ENCODE peak calls at places on chromosome 2, in six cellular contexts. One of them, this sample, is unnamed.

GRCh38 chr2:223586261-223586660 is 15.9 kb downstream of the SCG2 start:
- DNase-seq in T-helper 2 cell: no peak
- DNase-seq in islet precursor cell: no peak
- DNase-seq in cerebellum: peak; percentile 33
- DNase-seq in NCI-H446 treated with DMSO at 0.1 percent for 48 hours: no peak
- DNase-seq in progenitor cell of endocrine pancreas: no peak
- DNase-seq in this sample: no peak

GRCh38 chr2:196725882-196726281 is 73.6 kb downstream of the GTF3C3 start:
- DNase-seq in islet precursor cell: no peak
- DNase-seq in NCI-H446 treated with DMSO at 0.1 percent for 48 hours: no peak
- DNase-seq in T-helper 2 cell: no peak
- DNase-seq in progenitor cell of endocrine pancreas: no peak
- DNase-seq in cerebellum: no peak
- DNase-seq in this sample: no peak

GRCh38 chr2:230131366-230131765 is 62.6 kb upstream of the SLC16A14 start:
- DNase-seq in progenitor cell of endocrine pancreas: no peak
- DNase-seq in T-helper 2 cell: no peak
- DNase-seq in cerebellum: no peak
- DNase-seq in islet precursor cell: no peak
- DNase-seq in NCI-H446 treated with DMSO at 0.1 percent for 48 hours: no peak
- DNase-seq in this sample: no peak

GRCh38 chr2:227363756-227364155 is 15.3 kb downstream of the TM4SF20 start:
- DNase-seq in NCI-H446 treated with DMSO at 0.1 percent for 48 hours: no peak
- DNase-seq in islet precursor cell: no peak
- DNase-seq in T-helper 2 cell: no peak
- DNase-seq in cerebellum: no peak
- DNase-seq in progenitor cell of endocrine pancreas: no peak
- DNase-seq in this sample: no peak

GRCh38 chr2:6310910-6311215 is 554.8 kb downstream of the CMPK2 start:
- DNase-seq in progenitor cell of endocrine pancreas: no peak
- DNase-seq in cerebellum: no peak
- DNase-seq in islet precursor cell: no peak
- DNase-seq in NCI-H446 treated with DMSO at 0.1 percent for 48 hours: no peak
- DNase-seq in T-helper 2 cell: no peak
- DNase-seq in this sample: no peak

GRCh38 chr2:205148756-205149155 is 533.5 kb upstream of the NRP2 start:
- DNase-seq in progenitor cell of endocrine pancreas: no peak
- DNase-seq in islet precursor cell: no peak
- DNase-seq in cerebellum: no peak
- DNase-seq in T-helper 2 cell: no peak
- DNase-seq in NCI-H446 treated with DMSO at 0.1 percent for 48 hours: peak; percentile 62
- DNase-seq in this sample: no peak

GRCh38 chr2:150619607-150620330 is 132.3 kb upstream of the RND3 start:
- DNase-seq in NCI-H446 treated with DMSO at 0.1 percent for 48 hours: no peak
- DNase-seq in progenitor cell of endocrine pancreas: no peak
- DNase-seq in T-helper 2 cell: no peak
- DNase-seq in islet precursor cell: peak; percentile 76
- DNase-seq in cerebellum: no peak
- DNase-seq in this sample: no peak

GRCh38 chr2:18600255-18600613 is 10.9 kb upstream of the NT5C1B start:
- DNase-seq in NCI-H446 treated with DMSO at 0.1 percent for 48 hours: no peak
- DNase-seq in cerebellum: no peak
- DNase-seq in progenitor cell of endocrine pancreas: no peak
- DNase-seq in T-helper 2 cell: no peak
- DNase-seq in islet precursor cell: no peak
- DNase-seq in this sample: no peak

GRCh38 chr2:209840434-209840833 is 68.8 kb downstream of the UNC80 start:
- DNase-seq in progenitor cell of endocrine pancreas: no peak
- DNase-seq in NCI-H446 treated with DMSO at 0.1 percent for 48 hours: no peak
- DNase-seq in islet precursor cell: no peak
- DNase-seq in T-helper 2 cell: no peak
- DNase-seq in cerebellum: peak; percentile 31
- DNase-seq in this sample: no peak

GRCh38 chr2:240456607-240457222 is 21.3 kb downstream of the GPC1 start:
- DNase-seq in NCI-H446 treated with DMSO at 0.1 percent for 48 hours: no peak
- DNase-seq in T-helper 2 cell: no peak
- DNase-seq in progenitor cell of endocrine pancreas: no peak
- DNase-seq in cerebellum: no peak
- DNase-seq in islet precursor cell: no peak
- DNase-seq in this sample: no peak

GRCh38 chr2:27762951-27763906 is 8.3 kb upstream of the MRPL33 start:
- DNase-seq in T-helper 2 cell: no peak
- DNase-seq in islet precursor cell: no peak
- DNase-seq in NCI-H446 treated with DMSO at 0.1 percent for 48 hours: no peak
- DNase-seq in cerebellum: no peak
- DNase-seq in progenitor cell of endocrine pancreas: no peak
- DNase-seq in this sample: no peak

GRCh38 chr2:2872713-2873449 is 504.7 kb downstream of the EIPR1 start:
- DNase-seq in islet precursor cell: no peak
- DNase-seq in cerebellum: no peak
- DNase-seq in T-helper 2 cell: no peak
- DNase-seq in progenitor cell of endocrine pancreas: no peak
- DNase-seq in NCI-H446 treated with DMSO at 0.1 percent for 48 hours: no peak
- DNase-seq in this sample: no peak

GRCh38 chr2:207163053-207163814 is 2.5 kb downstream of the KLF7 start:
- DNase-seq in cerebellum: no peak
- DNase-seq in T-helper 2 cell: no peak
- DNase-seq in NCI-H446 treated with DMSO at 0.1 percent for 48 hours: peak; percentile 42
- DNase-seq in progenitor cell of endocrine pancreas: no peak
- DNase-seq in islet precursor cell: peak; percentile 86
- DNase-seq in this sample: no peak

GRCh38 chr2:239587311-239587731 is 186.5 kb upstream of the HDAC4 start:
- DNase-seq in NCI-H446 treated with DMSO at 0.1 percent for 48 hours: no peak
- DNase-seq in progenitor cell of endocrine pancreas: no peak
- DNase-seq in islet precursor cell: no peak
- DNase-seq in cerebellum: no peak
- DNase-seq in T-helper 2 cell: no peak
- DNase-seq in this sample: no peak

GRCh38 chr2:81645750-81646301 is 1341.3 kb upstream of the LRRTM1 start:
- DNase-seq in NCI-H446 treated with DMSO at 0.1 percent for 48 hours: no peak
- DNase-seq in islet precursor cell: no peak
- DNase-seq in T-helper 2 cell: no peak
- DNase-seq in cerebellum: no peak
- DNase-seq in progenitor cell of endocrine pancreas: no peak
- DNase-seq in this sample: no peak

GRCh38 chr2:119700866-119701265 is 21.9 kb downstream of the TMEM177 start:
- DNase-seq in progenitor cell of endocrine pancreas: no peak
- DNase-seq in NCI-H446 treated with DMSO at 0.1 percent for 48 hours: no peak
- DNase-seq in cerebellum: no peak
- DNase-seq in islet precursor cell: peak; percentile 88
- DNase-seq in T-helper 2 cell: no peak
- DNase-seq in this sample: no peak

GRCh38 chr2:227472265-227473018 is 486 bp downstream of the AGFG1 start:
- DNase-seq in cerebellum: no peak
- DNase-seq in progenitor cell of endocrine pancreas: peak; percentile 65
- DNase-seq in T-helper 2 cell: peak; percentile 30
- DNase-seq in NCI-H446 treated with DMSO at 0.1 percent for 48 hours: no peak
- DNase-seq in islet precursor cell: peak; percentile 81
- DNase-seq in this sample: no peak

GRCh38 chr2:181596556-181596955 is 60.3 kb downstream of the CERKL start:
- DNase-seq in NCI-H446 treated with DMSO at 0.1 percent for 48 hours: peak; percentile 59
- DNase-seq in T-helper 2 cell: no peak
- DNase-seq in progenitor cell of endocrine pancreas: no peak
- DNase-seq in islet precursor cell: no peak
- DNase-seq in cerebellum: no peak
- DNase-seq in this sample: no peak

GRCh38 chr2:163698857-163699256 is 37.0 kb downstream of the FIGN start:
- DNase-seq in NCI-H446 treated with DMSO at 0.1 percent for 48 hours: no peak
- DNase-seq in islet precursor cell: no peak
- DNase-seq in progenitor cell of endocrine pancreas: no peak
- DNase-seq in T-helper 2 cell: no peak
- DNase-seq in cerebellum: no peak
- DNase-seq in this sample: no peak

GRCh38 chr2:96906719-96907404 is 37.0 kb upstream of the SEMA4C start:
- DNase-seq in T-helper 2 cell: no peak
- DNase-seq in NCI-H446 treated with DMSO at 0.1 percent for 48 hours: no peak
- DNase-seq in cerebellum: no peak
- DNase-seq in islet precursor cell: no peak
- DNase-seq in progenitor cell of endocrine pancreas: no peak
- DNase-seq in this sample: peak; percentile 92

GRCh38 chr2:88735133-88735532 is 43.7 kb downstream of the RPIA start:
- DNase-seq in islet precursor cell: no peak
- DNase-seq in NCI-H446 treated with DMSO at 0.1 percent for 48 hours: no peak
- DNase-seq in progenitor cell of endocrine pancreas: no peak
- DNase-seq in T-helper 2 cell: no peak
- DNase-seq in cerebellum: no peak
- DNase-seq in this sample: no peak

GRCh38 chr2:6784299-6784698 is 81.4 kb downstream of the CMPK2 start:
- DNase-seq in progenitor cell of endocrine pancreas: no peak
- DNase-seq in cerebellum: no peak
- DNase-seq in T-helper 2 cell: no peak
- DNase-seq in NCI-H446 treated with DMSO at 0.1 percent for 48 hours: no peak
- DNase-seq in islet precursor cell: no peak
- DNase-seq in this sample: no peak

GRCh38 chr2:120847700-120848321 is 112.1 kb downstream of the GLI2 start:
- DNase-seq in cerebellum: peak; percentile 31
- DNase-seq in islet precursor cell: no peak
- DNase-seq in progenitor cell of endocrine pancreas: no peak
- DNase-seq in T-helper 2 cell: no peak
- DNase-seq in NCI-H446 treated with DMSO at 0.1 percent for 48 hours: peak; percentile 95
- DNase-seq in this sample: no peak

GRCh38 chr2:191545361-191545760 is 132.6 kb upstream of the NABP1 start:
- DNase-seq in NCI-H446 treated with DMSO at 0.1 percent for 48 hours: no peak
- DNase-seq in islet precursor cell: no peak
- DNase-seq in cerebellum: no peak
- DNase-seq in T-helper 2 cell: no peak
- DNase-seq in progenitor cell of endocrine pancreas: no peak
- DNase-seq in this sample: no peak

GRCh38 chr2:186201371-186201770 is 284.7 kb upstream of the ZC3H15 start:
- DNase-seq in cerebellum: no peak
- DNase-seq in T-helper 2 cell: no peak
- DNase-seq in islet precursor cell: no peak
- DNase-seq in NCI-H446 treated with DMSO at 0.1 percent for 48 hours: no peak
- DNase-seq in progenitor cell of endocrine pancreas: no peak
- DNase-seq in this sample: no peak

GRCh38 chr2:121052507-121052906 is 232.5 kb downstream of the TFCP2L1 start:
- DNase-seq in cerebellum: no peak
- DNase-seq in progenitor cell of endocrine pancreas: no peak
- DNase-seq in NCI-H446 treated with DMSO at 0.1 percent for 48 hours: no peak
- DNase-seq in T-helper 2 cell: no peak
- DNase-seq in islet precursor cell: no peak
- DNase-seq in this sample: no peak

GRCh38 chr2:9094117-9094516 is 90.6 kb upstream of the MBOAT2 start:
- DNase-seq in T-helper 2 cell: no peak
- DNase-seq in cerebellum: no peak
- DNase-seq in islet precursor cell: no peak
- DNase-seq in progenitor cell of endocrine pancreas: no peak
- DNase-seq in NCI-H446 treated with DMSO at 0.1 percent for 48 hours: no peak
- DNase-seq in this sample: no peak

GRCh38 chr2:186848873-186849578 is at the start of gene ZSWIM2:
- DNase-seq in NCI-H446 treated with DMSO at 0.1 percent for 48 hours: no peak
- DNase-seq in T-helper 2 cell: no peak
- DNase-seq in islet precursor cell: peak; percentile 88
- DNase-seq in cerebellum: peak; percentile 57
- DNase-seq in progenitor cell of endocrine pancreas: peak; percentile 36
- DNase-seq in this sample: peak; percentile 75

GRCh38 chr2:238220892-238221521 is 17.5 kb upstream of the ILKAP start:
- DNase-seq in NCI-H446 treated with DMSO at 0.1 percent for 48 hours: no peak
- DNase-seq in T-helper 2 cell: no peak
- DNase-seq in cerebellum: peak; percentile 92
- DNase-seq in islet precursor cell: no peak
- DNase-seq in progenitor cell of endocrine pancreas: no peak
- DNase-seq in this sample: no peak

GRCh38 chr2:48250474-48250844 is 279.5 kb upstream of the STON1 start:
- DNase-seq in islet precursor cell: no peak
- DNase-seq in cerebellum: no peak
- DNase-seq in NCI-H446 treated with DMSO at 0.1 percent for 48 hours: no peak
- DNase-seq in progenitor cell of endocrine pancreas: no peak
- DNase-seq in T-helper 2 cell: no peak
- DNase-seq in this sample: no peak

GRCh38 chr2:165369131-165369935 is 100.2 kb upstream of the CSRNP3 start:
- DNase-seq in cerebellum: no peak
- DNase-seq in islet precursor cell: no peak
- DNase-seq in T-helper 2 cell: no peak
- DNase-seq in progenitor cell of endocrine pancreas: no peak
- DNase-seq in NCI-H446 treated with DMSO at 0.1 percent for 48 hours: no peak
- DNase-seq in this sample: no peak

GRCh38 chr2:172097557-172098131 is 5.1 kb downstream of the DLX2 start:
- DNase-seq in islet precursor cell: peak; percentile 76
- DNase-seq in T-helper 2 cell: no peak
- DNase-seq in progenitor cell of endocrine pancreas: no peak
- DNase-seq in NCI-H446 treated with DMSO at 0.1 percent for 48 hours: peak; percentile 70
- DNase-seq in cerebellum: no peak
- DNase-seq in this sample: peak; percentile 59